ENCODE peak calls at places on chromosomes 3 and 15, in ten cellular contexts. One of them, this sample, is unnamed.

GRCh38 chr15:25136119-25136518 is 181.3 kb downstream of the SNRPN start:
- DNase-seq in stomach: no peak
- DNase-seq in HL-60: no peak
- DNase-seq in SK-N-SH: peak; percentile 2
- DNase-seq in GM23338: peak; percentile 81
- DNase-seq in sigmoid colon: no peak
- DNase-seq in H1: no peak
- DNase-seq in HCT116: no peak
- DNase-seq in SK-N-MC: no peak
- DNase-seq in K562: peak; percentile 7
- DNase-seq in this sample: no peak

GRCh38 chr3:69386535-69387385 is 872 bp upstream of the FRMD4B start:
- DNase-seq in K562: no peak
- DNase-seq in HCT116: no peak
- DNase-seq in HL-60: no peak
- DNase-seq in SK-N-SH: no peak
- DNase-seq in sigmoid colon: no peak
- DNase-seq in SK-N-MC: no peak
- DNase-seq in H1: no peak
- DNase-seq in GM23338: peak; percentile 41
- DNase-seq in stomach: no peak
- DNase-seq in this sample: no peak

GRCh38 chr3:99651561-99651960 is 13.2 kb downstream of the COL8A1 start:
- DNase-seq in SK-N-SH: no peak
- DNase-seq in HCT116: no peak
- DNase-seq in sigmoid colon: peak; percentile 76
- DNase-seq in stomach: no peak
- DNase-seq in H1: no peak
- DNase-seq in SK-N-MC: no peak
- DNase-seq in HL-60: no peak
- DNase-seq in GM23338: no peak
- DNase-seq in K562: no peak
- DNase-seq in this sample: no peak

GRCh38 chr3:72004749-72005292 is 219.9 kb upstream of the PROK2 start:
- DNase-seq in HL-60: no peak
- DNase-seq in GM23338: no peak
- DNase-seq in H1: no peak
- DNase-seq in K562: peak; percentile 28
- DNase-seq in sigmoid colon: no peak
- DNase-seq in SK-N-SH: no peak
- DNase-seq in stomach: no peak
- DNase-seq in HCT116: no peak
- DNase-seq in SK-N-MC: no peak
- DNase-seq in this sample: no peak

GRCh38 chr3:52022323-52023100 is 26.8 kb upstream of the RPL29 start:
- DNase-seq in sigmoid colon: no peak
- DNase-seq in HL-60: no peak
- DNase-seq in H1: no peak
- DNase-seq in stomach: no peak
- DNase-seq in K562: no peak
- DNase-seq in SK-N-MC: no peak
- DNase-seq in SK-N-SH: no peak
- DNase-seq in HCT116: no peak
- DNase-seq in GM23338: peak; percentile 43
- DNase-seq in this sample: no peak

GRCh38 chr3:43017593-43018195 is 38.6 kb downstream of the GASK1A start:
- DNase-seq in SK-N-SH: no peak
- DNase-seq in SK-N-MC: no peak
- DNase-seq in GM23338: no peak
- DNase-seq in stomach: no peak
- DNase-seq in HCT116: no peak
- DNase-seq in H1: no peak
- DNase-seq in sigmoid colon: no peak
- DNase-seq in HL-60: no peak
- DNase-seq in K562: no peak
- DNase-seq in this sample: no peak

GRCh38 chr3:150237490-150237889 is 170.6 kb upstream of the TSC22D2 start:
- DNase-seq in H1: no peak
- DNase-seq in SK-N-MC: no peak
- DNase-seq in GM23338: no peak
- DNase-seq in HL-60: no peak
- DNase-seq in HCT116: peak; percentile 22
- DNase-seq in sigmoid colon: peak; percentile 72
- DNase-seq in SK-N-SH: no peak
- DNase-seq in K562: no peak
- DNase-seq in stomach: no peak
- DNase-seq in this sample: no peak

GRCh38 chr15:42355291-42355690 is 4.0 kb upstream of the CAPN3 start:
- DNase-seq in GM23338: no peak
- DNase-seq in SK-N-MC: no peak
- DNase-seq in stomach: no peak
- DNase-seq in K562: no peak
- DNase-seq in HCT116: no peak
- DNase-seq in H1: no peak
- DNase-seq in sigmoid colon: no peak
- DNase-seq in SK-N-SH: no peak
- DNase-seq in HL-60: no peak
- DNase-seq in this sample: no peak

GRCh38 chr3:81760924-81761903 is at the start of gene GBE1:
- DNase-seq in stomach: peak; percentile 93
- DNase-seq in SK-N-MC: no peak
- DNase-seq in HL-60: peak; percentile 99
- DNase-seq in K562: peak; percentile 81
- DNase-seq in GM23338: peak; percentile 92
- DNase-seq in HCT116: peak; percentile 71
- DNase-seq in H1: peak; percentile 89
- DNase-seq in sigmoid colon: peak; percentile 96
- DNase-seq in SK-N-SH: peak; percentile 94
- DNase-seq in this sample: peak; percentile 91

GRCh38 chr15:92831459-92832229 is 68.5 kb upstream of the CHD2 start:
- DNase-seq in SK-N-MC: peak; percentile 97
- DNase-seq in stomach: peak; percentile 90
- DNase-seq in K562: peak; percentile 77
- DNase-seq in SK-N-SH: peak; percentile 85
- DNase-seq in sigmoid colon: peak; percentile 98
- DNase-seq in HCT116: peak; percentile 95
- DNase-seq in GM23338: peak; percentile 97
- DNase-seq in HL-60: peak; percentile 98
- DNase-seq in H1: peak; percentile 80
- DNase-seq in this sample: peak; percentile 94
- H3K4me3 ChIP-seq in SK-N-MC: peak overlapping the region; percentile 71
- H3K4me3 ChIP-seq in stomach: peak overlapping the region; percentile 32
- H3K4me3 ChIP-seq in K562: peak overlapping the region; percentile 2
- H3K4me3 ChIP-seq in SK-N-SH: peak overlapping the region; percentile 7
- H3K4me3 ChIP-seq in sigmoid colon: peak overlapping the region; percentile 38
- H3K4me3 ChIP-seq in HCT116: no peak overlapping the region
- H3K4me3 ChIP-seq in GM23338: peak overlapping the region; percentile 19
- H3K4me3 ChIP-seq in HL-60: no peak overlapping the region
- H3K4me3 ChIP-seq in H1: no peak overlapping the region
- H3K4me3 ChIP-seq in this sample: peak overlapping the region; percentile 18

DNA sequence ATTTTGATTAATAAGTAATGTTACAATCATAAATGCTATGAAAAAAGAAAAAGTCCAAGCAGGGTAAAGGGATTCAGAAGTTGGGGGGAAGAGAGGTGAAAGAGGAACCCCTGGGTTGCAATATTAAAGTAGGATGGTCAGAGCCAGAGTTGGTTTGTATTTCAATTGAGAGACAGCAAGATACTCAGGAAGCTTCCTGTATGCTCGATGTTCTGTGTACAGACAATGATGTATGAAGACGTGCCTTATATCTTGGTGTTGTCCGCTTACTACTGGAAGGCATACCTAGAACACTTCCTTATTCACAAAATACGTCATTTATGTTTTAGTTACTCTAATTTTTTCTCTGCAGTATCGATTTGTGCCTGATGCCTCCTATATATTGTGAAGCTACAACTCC is 87.6 kb downstream of the TBL1XR1 start:
- DNase-seq in SK-N-MC: no peak
- DNase-seq in sigmoid colon: no peak
- DNase-seq in HL-60: peak; percentile 10
- DNase-seq in stomach: no peak
- DNase-seq in H1: no peak
- DNase-seq in GM23338: no peak
- DNase-seq in HCT116: no peak
- DNase-seq in K562: no peak
- DNase-seq in SK-N-SH: no peak
- DNase-seq in this sample: no peak
- TF ChIP-seq POLR2AphosphoS5 in SK-N-MC: no peak
- TF ChIP-seq POLR2AphosphoS5 in sigmoid colon: no peak
- TF ChIP-seq POLR2AphosphoS5 in HL-60: no peak
- TF ChIP-seq POLR2AphosphoS5 in stomach: no peak
- TF ChIP-seq POLR2AphosphoS5 in H1: no peak
- TF ChIP-seq POLR2AphosphoS5 in GM23338: no peak
- TF ChIP-seq POLR2AphosphoS5 in HCT116: no peak
- TF ChIP-seq POLR2AphosphoS5 in K562: no peak
- TF ChIP-seq POLR2AphosphoS5 in SK-N-SH: no peak
- TF ChIP-seq POLR2AphosphoS5 in this sample: no peak

GRCh38 chr3:10558726-10559125 is 53.3 kb upstream of the ATP2B2 start:
- DNase-seq in sigmoid colon: no peak
- DNase-seq in SK-N-SH: no peak
- DNase-seq in HCT116: no peak
- DNase-seq in HL-60: no peak
- DNase-seq in SK-N-MC: no peak
- DNase-seq in stomach: no peak
- DNase-seq in GM23338: no peak
- DNase-seq in H1: no peak
- DNase-seq in K562: no peak
- DNase-seq in this sample: no peak

GRCh38 chr3:10561162-10561561 is 55.8 kb upstream of the ATP2B2 start:
- DNase-seq in SK-N-SH: no peak
- DNase-seq in H1: peak; percentile 17
- DNase-seq in K562: no peak
- DNase-seq in HCT116: no peak
- DNase-seq in sigmoid colon: peak; percentile 8
- DNase-seq in GM23338: no peak
- DNase-seq in SK-N-MC: no peak
- DNase-seq in HL-60: no peak
- DNase-seq in stomach: no peak
- DNase-seq in this sample: no peak

GRCh38 chr3:10560060-10560861 is 54.9 kb upstream of the ATP2B2 start:
- DNase-seq in HL-60: no peak
- DNase-seq in H1: peak; percentile 16
- DNase-seq in sigmoid colon: peak; percentile 39
- DNase-seq in SK-N-MC: no peak
- DNase-seq in HCT116: no peak
- DNase-seq in K562: no peak
- DNase-seq in GM23338: no peak
- DNase-seq in SK-N-SH: no peak
- DNase-seq in stomach: no peak
- DNase-seq in this sample: no peak

GRCh38 chr3:10563396-10563795 is 58.0 kb upstream of the ATP2B2 start:
- DNase-seq in K562: no peak
- DNase-seq in stomach: no peak
- DNase-seq in SK-N-SH: no peak
- DNase-seq in sigmoid colon: peak; percentile 28
- DNase-seq in H1: no peak
- DNase-seq in HL-60: no peak
- DNase-seq in HCT116: no peak
- DNase-seq in GM23338: no peak
- DNase-seq in SK-N-MC: no peak
- DNase-seq in this sample: no peak

GRCh38 chr3:10561942-10562565 is 56.7 kb upstream of the ATP2B2 start:
- DNase-seq in HCT116: no peak
- DNase-seq in sigmoid colon: peak; percentile 19
- DNase-seq in GM23338: no peak
- DNase-seq in HL-60: no peak
- DNase-seq in H1: peak; percentile 6
- DNase-seq in SK-N-MC: no peak
- DNase-seq in stomach: no peak
- DNase-seq in SK-N-SH: no peak
- DNase-seq in K562: no peak
- DNase-seq in this sample: no peak
- H3K27ac ChIP-seq in HCT116: no peak overlapping the region
- H3K27ac ChIP-seq in sigmoid colon: no peak overlapping the region
- H3K27ac ChIP-seq in GM23338: no peak overlapping the region
- H3K27ac ChIP-seq in HL-60: no peak overlapping the region
- H3K27ac ChIP-seq in H1: no peak overlapping the region
- H3K27ac ChIP-seq in SK-N-MC: no peak overlapping the region
- H3K27ac ChIP-seq in stomach: no peak overlapping the region
- H3K27ac ChIP-seq in SK-N-SH: no peak overlapping the region
- H3K27ac ChIP-seq in K562: no peak overlapping the region
- H3K27ac ChIP-seq in this sample: no peak overlapping the region

GRCh38 chr3:125136515-125136914 is 76.0 kb downstream of the SLC12A8 start:
- DNase-seq in stomach: no peak
- DNase-seq in GM23338: no peak
- DNase-seq in SK-N-MC: no peak
- DNase-seq in H1: no peak
- DNase-seq in HL-60: no peak
- DNase-seq in HCT116: no peak
- DNase-seq in SK-N-SH: no peak
- DNase-seq in K562: no peak
- DNase-seq in sigmoid colon: no peak
- DNase-seq in this sample: no peak

GRCh38 chr3:125134952-125135351 is 77.6 kb downstream of the SLC12A8 start:
- DNase-seq in HCT116: no peak
- DNase-seq in H1: no peak
- DNase-seq in stomach: no peak
- DNase-seq in SK-N-MC: no peak
- DNase-seq in SK-N-SH: no peak
- DNase-seq in sigmoid colon: no peak
- DNase-seq in K562: no peak
- DNase-seq in HL-60: no peak
- DNase-seq in GM23338: no peak
- DNase-seq in this sample: no peak

GRCh38 chr3:125136966-125137365 is 75.6 kb downstream of the SLC12A8 start:
- DNase-seq in HL-60: no peak
- DNase-seq in K562: no peak
- DNase-seq in sigmoid colon: no peak
- DNase-seq in SK-N-MC: no peak
- DNase-seq in stomach: no peak
- DNase-seq in SK-N-SH: no peak
- DNase-seq in HCT116: no peak
- DNase-seq in H1: no peak
- DNase-seq in GM23338: no peak
- DNase-seq in this sample: no peak

GRCh38 chr3:125139386-125139785 is 73.2 kb downstream of the SLC12A8 start:
- DNase-seq in SK-N-SH: no peak
- DNase-seq in HL-60: no peak
- DNase-seq in SK-N-MC: no peak
- DNase-seq in GM23338: no peak
- DNase-seq in stomach: no peak
- DNase-seq in sigmoid colon: no peak
- DNase-seq in HCT116: no peak
- DNase-seq in K562: no peak
- DNase-seq in H1: no peak
- DNase-seq in this sample: no peak

DNA sequence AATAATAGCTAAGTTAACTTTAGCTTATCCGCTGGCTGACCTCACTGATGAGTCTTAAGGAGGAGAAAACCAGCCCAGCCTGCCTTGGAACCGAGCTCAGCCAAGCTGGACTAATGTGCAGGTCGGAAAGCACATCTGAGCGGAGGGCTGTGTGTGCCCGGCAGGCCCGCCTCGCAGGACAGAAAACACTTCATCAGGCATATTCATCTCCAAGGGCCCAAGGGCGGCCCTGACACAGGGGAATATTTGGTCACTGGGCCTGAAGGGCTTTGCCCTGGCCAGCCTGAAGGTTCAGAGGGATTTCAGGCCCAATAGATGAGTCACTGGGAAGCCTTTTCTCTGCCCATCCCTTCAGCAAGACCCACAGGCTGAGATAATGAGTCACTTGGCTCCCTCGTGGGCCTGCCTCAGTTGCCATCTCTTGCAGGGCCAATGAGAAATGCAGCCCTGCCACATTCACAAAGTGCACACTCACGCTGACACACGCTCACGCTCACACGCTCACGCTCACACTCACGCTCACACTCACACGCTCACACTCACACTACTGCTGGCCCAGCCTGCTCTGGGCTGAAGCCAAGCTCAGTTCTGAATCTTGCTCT is 75.0 kb downstream of the SLC12A8 start:
- DNase-seq in H1: no peak
- DNase-seq in HL-60: no peak
- DNase-seq in HCT116: no peak
- DNase-seq in sigmoid colon: no peak
- DNase-seq in SK-N-SH: no peak
- DNase-seq in stomach: no peak
- DNase-seq in GM23338: no peak
- DNase-seq in SK-N-MC: no peak
- DNase-seq in K562: no peak
- DNase-seq in this sample: no peak
- H3K4me3 ChIP-seq in H1: no peak overlapping the region
- H3K4me3 ChIP-seq in HL-60: no peak overlapping the region
- H3K4me3 ChIP-seq in HCT116: no peak overlapping the region
- H3K4me3 ChIP-seq in sigmoid colon: no peak overlapping the region
- H3K4me3 ChIP-seq in SK-N-SH: no peak overlapping the region
- H3K4me3 ChIP-seq in stomach: no peak overlapping the region
- H3K4me3 ChIP-seq in GM23338: no peak overlapping the region
- H3K4me3 ChIP-seq in SK-N-MC: no peak overlapping the region
- H3K4me3 ChIP-seq in K562: no peak overlapping the region
- H3K4me3 ChIP-seq in this sample: no peak overlapping the region